ENCODE peak calls at places on chromosomes 1 and 21, in nine cellular contexts. C, I, E, L, Z, B, O, S and X are unnamed samples.

GRCh38 chr21:19648376-19648775 is 1244.8 kb upstream of the TMPRSS15 start:
- DNase-seq in Z (no peak), C (no peak), S (no peak), L (no peak), B (no peak), E (no peak), I (no peak), O (no peak), X (peak; percentile 2)

GRCh38 chr1:2391034-2391384 is 345 bp downstream of the MORN1 start:
- DNase-seq in L (peak; percentile 64), S (peak; percentile 40), I (no peak), O (no peak), B (no peak), C (no peak), E (no peak), Z (no peak), X (no peak)

GRCh38 chr1:172453607-172454006 is 9.7 kb upstream of the PIGC start:
- DNase-seq in S (no peak), C (no peak), I (no peak), L (no peak), B (no peak), O (no peak), E (no peak), Z (no peak), X (no peak)

GRCh38 chr1:89790592-89790991 is 30.2 kb upstream of the LRRC8D start:
- DNase-seq in C (no peak), S (no peak), I (no peak), B (no peak), E (no peak), O (no peak), L (no peak), Z (no peak), X (no peak)

GRCh38 chr1:73401666-73402065 is 796.3 kb downstream of the LRRIQ3 start:
- DNase-seq in L (no peak), S (no peak), Z (no peak), B (no peak), O (no peak), I (peak; percentile 22), C (no peak), E (no peak), X (no peak)

GRCh38 chr1:226064816-226065248 is 2.3 kb downstream of the H3-3A start:
- DNase-seq in C (no peak), B (peak; percentile 66), S (peak; percentile 35), Z (peak; percentile 21), O (peak; percentile 29), L (no peak), E (no peak), I (peak; percentile 80), X (peak; percentile 19)

GRCh38 chr1:229448845-229449244 is 15.0 kb upstream of the ACTA1 start:
- DNase-seq in C (no peak), E (no peak), S (no peak), Z (no peak), O (no peak), I (no peak), B (no peak), L (no peak), X (no peak)

GRCh38 chr1:205706601-205707502 is 26.5 kb upstream of the SLC45A3 start:
- DNase-seq in S (no peak), Z (no peak), L (no peak), E (no peak), O (no peak), B (no peak), I (no peak), C (no peak), X (no peak)

GRCh38 chr1:111127923-111128643 is 11.8 kb downstream of the DRAM2 start:
- DNase-seq in L (no peak), C (no peak), I (peak; percentile 89), S (no peak), B (no peak), O (no peak), E (no peak), Z (no peak), X (no peak)

GRCh38 chr1:24929091-24929875 is 793 bp downstream of the RUNX3 start:
- DNase-seq in Z (peak; percentile 38), E (peak; percentile 43), C (no peak), L (no peak), I (peak; percentile 67), O (peak; percentile 43), S (peak; percentile 55), B (no peak), X (no peak)

GRCh38 chr21:42820513-42821465 is 58.5 kb downstream of the WDR4 start:
- DNase-seq in S (no peak), L (no peak), B (no peak), C (no peak), E (no peak), O (no peak), I (no peak), Z (no peak), X (no peak)

GRCh38 chr1:201397675-201398074 is 1.4 kb downstream of the LAD1 start:
- DNase-seq in B (peak; percentile 64), C (no peak), S (no peak), E (no peak), Z (no peak), I (no peak), L (no peak), O (no peak), X (no peak)

GRCh38 chr1:47707887-47708535 is 270.2 kb downstream of the FOXD2 start:
- DNase-seq in E (no peak), I (no peak), L (no peak), S (no peak), B (no peak), O (no peak), Z (no peak), C (no peak), X (no peak)

GRCh38 chr1:5551274-5551966 is 440.8 kb downstream of the NPHP4 start:
- DNase-seq in O (no peak), L (no peak), B (no peak), E (no peak), I (no peak), S (no peak), C (no peak), Z (no peak), X (no peak)

GRCh38 chr1:208557695-208558094 is 313.5 kb upstream of the PLXNA2 start:
- DNase-seq in O (no peak), B (no peak), C (no peak), Z (no peak), I (no peak), E (no peak), L (no peak), S (no peak), X (no peak)

GRCh38 chr1:220339581-220339980 is 67.3 kb upstream of the RAB3GAP2 start:
- DNase-seq in O (no peak), C (no peak), I (no peak), L (no peak), S (no peak), B (no peak), Z (no peak), E (no peak), X (no peak)

GRCh38 chr1:245680395-245680794 is 525.6 kb downstream of the KIF26B start:
- DNase-seq in E (no peak), L (no peak), Z (no peak), C (no peak), S (no peak), B (no peak), I (no peak), O (no peak), X (no peak)

GRCh38 chr1:26677306-26678115 is 18.3 kb upstream of the ARID1A start:
- DNase-seq in Z (peak; percentile 41), E (peak; percentile 23), L (peak; percentile 84), C (peak; percentile 76), O (peak; percentile 41), I (peak; percentile 88), S (peak; percentile 56), B (peak; percentile 84), X (peak; percentile 72)

GRCh38 chr1:218371927-218372672 is 27.0 kb downstream of the TGFB2 start:
- DNase-seq in E (no peak), C (no peak), B (no peak), L (no peak), I (no peak), O (no peak), Z (no peak), S (no peak), X (no peak)

GRCh38 chr1:53047737-53048344 is 14.2 kb upstream of the PODN start:
- DNase-seq in L (no peak), O (no peak), C (peak; percentile 77), I (no peak), B (peak; percentile 80), E (no peak), Z (no peak), S (no peak), X (no peak)

GRCh38 chr1:99645199-99645598 is 714 bp upstream of the PALMD start:
- DNase-seq in E (no peak), C (no peak), L (no peak), I (no peak), B (peak; percentile 75), O (no peak), S (no peak), Z (no peak), X (peak; percentile 19)

GRCh38 chr1:172638249-172638648 is 20.7 kb upstream of the FASLG start:
- DNase-seq in C (no peak), I (no peak), B (no peak), L (no peak), S (no peak), E (no peak), Z (no peak), O (no peak), X (no peak)

GRCh38 chr1:32241011-32241763 is 5.8 kb upstream of the FAM167B start:
- DNase-seq in C (no peak), I (no peak), E (peak; percentile 34), Z (no peak), B (no peak), O (no peak), L (no peak), S (peak; percentile 24), X (peak; percentile 46)

GRCh38 chr1:177561436-177561835 is 390.7 kb downstream of the BRINP2 start:
- DNase-seq in L (no peak), I (no peak), S (no peak), C (no peak), E (no peak), Z (no peak), O (no peak), B (no peak), X (no peak)

GRCh38 chr1:193846881-193847280 is 660.5 kb upstream of the B3GALT2 start:
- DNase-seq in I (no peak), Z (no peak), C (no peak), E (no peak), B (no peak), O (no peak), L (no peak), S (no peak), X (no peak)

GRCh38 chr1:8409107-8409506 is 91.2 kb downstream of the SLC45A1 start:
- DNase-seq in S (no peak), C (no peak), O (no peak), E (no peak), I (peak; percentile 69), Z (no peak), L (no peak), B (peak; percentile 70), X (no peak)

GRCh38 chr1:224707849-224708725 is 92.0 kb downstream of the CNIH3 start:
- DNase-seq in O (no peak), I (no peak), B (peak; percentile 15), E (no peak), Z (no peak), L (no peak), S (no peak), C (no peak), X (peak; percentile 64)

GRCh38 chr1:118210051-118210722 is 25.2 kb upstream of the SPAG17 start:
- DNase-seq in C (no peak), B (no peak), I (no peak), O (no peak), Z (no peak), E (no peak), L (no peak), S (no peak), X (no peak)

GRCh38 chr1:159867322-159868064 is 5.0 kb upstream of the VSIG8 start:
- DNase-seq in O (no peak), S (no peak), B (peak; percentile 45), I (no peak), Z (no peak), C (no peak), E (no peak), L (no peak), X (no peak)

GRCh38 chr21:44436958-44437357 is 18.4 kb upstream of the LRRC3 start:
- DNase-seq in I (no peak), O (no peak), B (no peak), E (no peak), S (no peak), L (peak; percentile 18), C (no peak), Z (no peak), X (no peak)